ENCODE peak calls at places on chromosomes 6 and 20, in nine cellular contexts. R is hepatocyte, A is cardiac muscle cell, I is coronary artery, E is GM06990, V is brain microvascular endothelial cell, Y is lower lobe of right lung, D is A673, H is fibroblast of lung. N is an unnamed sample.

GRCh38 chr6:5173862-5174643 is 86.7 kb downstream of the LYRM4 start:
- DNase-seq in R (no peak), A (no peak), I (no peak), E (peak; percentile 83), V (no peak), Y (no peak), D (peak; percentile 72), H (no peak), N (peak; percentile 94)

GRCh38 chr6:118468682-118469465 is 79.2 kb upstream of the PLN start:
- DNase-seq in R (peak; percentile 47), A (no peak), I (no peak), E (no peak), V (peak; percentile 37), Y (no peak), D (no peak), H (peak; percentile 42), N (no peak)

GRCh38 chr20:60191014-60191413 is 232.8 kb downstream of the CDH26 start:
- DNase-seq in R (no peak), A (no peak), I (no peak), E (no peak), V (no peak), Y (no peak), D (no peak), H (no peak), N (no peak)

GRCh38 chr6:117795234-117795633 is 111.8 kb upstream of the SLC35F1 start:
- DNase-seq in R (peak; percentile 4), A (no peak), I (no peak), E (no peak), V (no peak), Y (no peak), D (no peak), H (no peak), N (no peak)

GRCh38 chr6:149483849-149484635 is 772 bp downstream of the ZC3H12D start:
- DNase-seq in R (no peak), A (no peak), I (no peak), E (no peak), V (no peak), Y (no peak), D (no peak), H (no peak), N (no peak)

GRCh38 chr6:82183642-82184282 is 63.8 kb downstream of the IBTK start:
- DNase-seq in R (no peak), A (no peak), I (no peak), E (no peak), V (no peak), Y (no peak), D (no peak), H (no peak), N (no peak)

GRCh38 chr20:38304845-38305447 is 990 bp downstream of the BPI start:
- DNase-seq in R (no peak), A (peak; percentile 6), I (no peak), E (no peak), V (peak; percentile 49), Y (peak; percentile 75), D (peak; percentile 27), H (peak; percentile 37), N (peak; percentile 25)

GRCh38 chr6:423799-424345 is 32.3 kb downstream of the IRF4 start:
- DNase-seq in R (no peak), A (no peak), I (no peak), E (no peak), V (no peak), Y (no peak), D (no peak), H (no peak), N (no peak)

GRCh38 chr6:93183513-93183912 is 235.8 kb downstream of the EPHA7 start:
- DNase-seq in R (no peak), A (no peak), I (no peak), E (no peak), V (no peak), Y (no peak), D (peak; percentile 12), H (no peak), N (no peak)

DNA sequence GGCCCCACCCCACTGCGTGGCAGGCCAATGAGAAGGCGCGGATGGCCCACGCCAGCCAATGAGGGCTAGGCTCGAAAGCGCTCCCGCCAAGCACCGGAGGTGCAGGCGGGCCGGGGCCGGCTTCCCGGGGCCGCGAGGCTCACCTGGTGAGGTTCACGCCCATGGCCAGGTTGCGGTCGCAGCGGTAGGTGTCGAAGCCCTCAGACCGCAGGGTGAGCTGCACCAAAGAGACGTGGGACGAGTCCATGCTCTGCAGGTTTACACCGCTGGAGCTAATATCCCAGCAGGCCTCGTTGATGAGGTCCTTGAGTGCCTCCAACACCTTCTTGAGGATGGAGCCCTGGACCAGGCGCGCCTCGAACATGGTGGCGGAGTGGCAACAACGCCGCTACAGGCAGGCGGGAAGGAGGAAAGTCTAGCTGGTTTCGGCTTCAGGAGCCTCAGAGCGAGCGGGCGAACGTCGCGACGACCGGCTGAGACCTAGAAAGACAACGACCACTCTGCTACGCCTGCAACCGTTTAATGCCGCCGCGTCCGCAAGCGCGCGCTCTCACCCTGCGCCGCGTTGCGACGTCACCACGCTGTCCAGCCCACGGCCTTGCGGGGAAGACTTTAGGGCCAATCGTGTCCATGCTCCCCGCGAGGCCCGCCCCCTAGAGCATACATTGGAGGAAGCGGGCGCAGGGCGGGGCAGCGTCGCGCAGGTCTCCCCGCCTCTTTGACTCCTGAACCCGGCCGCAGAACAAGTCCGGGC is at the start of gene PCNA:
- DNase-seq in R (peak; percentile 98), A (peak; percentile 97), I (peak; percentile 98), E (peak; percentile 99), V (peak; percentile 97), Y (peak; percentile 99), D (peak; percentile 99), H (peak; percentile 96), N (peak; percentile 99)
- TF ChIP-seq CTCF in R (no peak), A (no peak), I (no peak), E (no peak), V (no peak), Y (no peak), D (no peak), H (no peak), N (no peak)

DNA sequence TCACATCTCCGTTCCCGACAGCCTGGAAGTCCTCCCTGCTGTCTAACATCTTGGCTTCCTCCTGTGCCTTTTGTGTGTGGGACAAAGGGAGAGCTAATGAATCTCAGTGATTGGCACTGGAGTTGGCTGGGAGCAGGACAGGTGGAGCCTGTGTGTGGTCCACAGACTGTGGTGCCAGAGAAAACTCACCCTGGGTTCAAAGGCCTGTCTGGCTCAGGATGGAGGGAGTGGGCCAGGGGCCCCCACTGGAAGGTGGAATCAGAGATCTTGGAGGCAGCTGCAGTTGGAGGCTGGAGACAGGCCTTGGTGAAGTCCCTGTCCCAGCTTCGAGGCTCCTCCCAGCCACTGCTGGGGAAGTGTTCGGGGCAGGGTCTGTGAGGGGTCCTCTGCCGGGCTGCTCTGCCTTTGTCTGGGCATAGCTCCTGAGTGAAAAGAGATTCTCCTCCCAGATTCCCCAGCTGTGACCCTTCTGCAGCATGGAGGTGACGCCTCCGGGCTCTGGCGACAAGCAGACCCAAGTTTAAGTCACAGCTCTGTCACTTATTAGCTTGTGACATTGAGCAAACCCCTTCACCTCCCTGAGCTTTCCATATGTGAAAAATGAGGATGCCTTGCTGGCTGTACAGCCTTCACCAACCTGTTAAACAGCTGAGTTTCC is 13.9 kb upstream of the ITPR3 start:
- DNase-seq in R (peak; percentile 2), A (no peak), I (no peak), E (no peak), V (no peak), Y (no peak), D (no peak), H (no peak), N (no peak)
- H3K4me3 ChIP-seq in R (no peak overlapping the region), A (no peak overlapping the region), I (no peak overlapping the region), E (no peak overlapping the region), V (no peak overlapping the region), Y (no peak overlapping the region), D (no peak overlapping the region), H (no peak overlapping the region), N (no peak overlapping the region)

GRCh38 chr6:15893556-15894253 is 230.9 kb upstream of the DTNBP1 start:
- DNase-seq in R (peak; percentile 32), A (no peak), I (no peak), E (no peak), V (peak; percentile 29), Y (no peak), D (peak; percentile 48), H (peak; percentile 37), N (peak; percentile 86)
- TF ChIP-seq CTCF in R (peak; percentile 41), A (peak; percentile 45), I (no peak), E (peak; percentile 46), V (peak; percentile 55), Y (peak; percentile 36), D (peak; percentile 58), H (peak; percentile 50), N (peak; percentile 50)

GRCh38 chr6:160092602-160093001 is 29.0 kb upstream of the SLC22A1 start:
- DNase-seq in R (no peak), A (no peak), I (no peak), E (no peak), V (no peak), Y (no peak), D (no peak), H (no peak), N (no peak)
- H3K4me3 ChIP-seq in R (no peak overlapping the region), A (no peak overlapping the region), I (no peak overlapping the region), E (no peak overlapping the region), V (no peak overlapping the region), Y (no peak overlapping the region), D (no peak overlapping the region), H (no peak overlapping the region), N (no peak overlapping the region)

GRCh38 chr6:43608310-43608763 is 20.7 kb downstream of the GTPBP2 start:
- DNase-seq in R (peak; percentile 87), A (peak; percentile 86), I (no peak), E (no peak), V (peak; percentile 77), Y (no peak), D (peak; percentile 88), H (peak; percentile 93), N (peak; percentile 71)
- TF ChIP-seq CTCF in R (peak; percentile 77), A (peak; percentile 84), I (peak; percentile 57), E (peak; percentile 79), V (peak; percentile 86), Y (peak; percentile 78), D (peak; percentile 90), H (peak; percentile 95), N (peak; percentile 74)

DNA sequence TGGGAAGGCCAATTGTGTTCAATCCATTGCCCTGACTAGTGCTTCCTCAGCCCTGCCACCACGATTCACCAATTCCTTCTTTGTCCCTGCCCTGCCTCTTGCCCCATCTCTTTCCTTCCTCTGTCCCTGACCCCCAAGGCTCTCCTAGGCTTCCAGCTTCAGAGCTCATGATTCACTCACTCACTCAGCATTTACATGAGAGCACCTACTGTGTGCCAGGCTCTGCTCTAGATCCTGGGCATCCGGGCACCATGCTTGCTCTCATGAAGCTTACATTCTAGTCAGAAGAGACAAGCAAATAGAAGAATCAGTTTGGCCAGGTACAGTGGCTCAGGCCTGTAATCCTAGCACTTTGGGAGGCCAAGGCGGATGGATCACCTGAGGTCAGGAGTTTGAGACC is 489.5 kb upstream of the JARID2 start:
- DNase-seq in R (no peak), A (no peak), I (no peak), E (no peak), V (no peak), Y (no peak), D (no peak), H (no peak), N (no peak)
- H3K4me3 ChIP-seq in R (no peak overlapping the region), A (no peak overlapping the region), I (no peak overlapping the region), E (no peak overlapping the region), V (no peak overlapping the region), Y (no peak overlapping the region), D (no peak overlapping the region), H (no peak overlapping the region), N (no peak overlapping the region)

GRCh38 chr6:13487122-13488014 is at the start of gene GFOD1:
- DNase-seq in R (peak; percentile 87), A (peak; percentile 94), I (peak; percentile 92), E (peak; percentile 89), V (peak; percentile 73), Y (peak; percentile 92), D (peak; percentile 93), H (peak; percentile 82), N (peak; percentile 92)
- TF ChIP-seq CTCF in R (no peak), A (peak; percentile 6), I (no peak), E (no peak), V (peak; percentile 44), Y (peak; percentile 31), D (no peak), H (no peak), N (no peak)

N was measured in GM12865.